ENCODE peak calls at places on chromosomes 16 and 17, in six cellular contexts. R is mesendoderm, E is AML-193, U is NCI-H226, L is left cardiac atrium, K is head of caudate nucleus. H is an unnamed sample.

GRCh38 chr16:74896389-74897370 is 88.2 kb downstream of the WDR59 start:
- DNase-seq in R (no peak), E (no peak), U (peak), L (no peak), K (no peak), H (no peak)

GRCh38 chr17:18946536-18946935 is 5.4 kb upstream of the SLC5A10 start:
- DNase-seq in R (peak), E (no peak), U (peak), L (no peak), K (no peak), H (no peak)

GRCh38 chr17:6568186-6568758 is 11.9 kb upstream of the PITPNM3 start:
- DNase-seq in R (no peak), E (no peak), U (no peak), L (no peak), K (no peak), H (no peak)

GRCh38 chr17:56300191-56300590 is 146.9 kb downstream of the ANKFN1 start:
- DNase-seq in R (no peak), E (no peak), U (no peak), L (no peak), K (no peak), H (no peak)

GRCh38 chr17:82552580-82552979 is 33.0 kb downstream of the FOXK2 start:
- DNase-seq in R (no peak), E (no peak), U (no peak), L (no peak), K (no peak), H (no peak)

GRCh38 chr16:1037934-1038257 is 34.7 kb upstream of the SSTR5 start:
- DNase-seq in R (no peak), E (no peak), U (no peak), L (no peak), K (no peak), H (no peak)

GRCh38 chr16:70649300-70649699 is 2.9 kb downstream of the IL34 start:
- DNase-seq in R (no peak), E (no peak), U (no peak), L (no peak), K (no peak), H (no peak)

GRCh38 chr17:39450051-39450450 is 1.0 kb downstream of the MED1 start:
- DNase-seq in R (peak), E (no peak), U (no peak), L (no peak), K (no peak), H (no peak)

GRCh38 chr16:75078886-75079285 is 37.7 kb downstream of the LDHD start:
- DNase-seq in R (no peak), E (no peak), U (no peak), L (no peak), K (no peak), H (no peak)

GRCh38 chr17:81520021-81520894 is 7.7 kb upstream of the ACTG1 start:
- DNase-seq in R (no peak), E (no peak), U (no peak), L (no peak), K (no peak), H (peak)

GRCh38 chr16:49603956-49604355 is 230.4 kb downstream of the C16orf78 start:
- DNase-seq in R (no peak), E (no peak), U (no peak), L (no peak), K (no peak), H (no peak)

GRCh38 chr16:69620564-69620963 is 54.8 kb downstream of the NFAT5 start:
- DNase-seq in R (no peak), E (no peak), U (no peak), L (no peak), K (no peak), H (no peak)

GRCh38 chr17:41061969-41062368 is 2.1 kb upstream of the KRTAP2-3 start:
- DNase-seq in R (peak), E (no peak), U (peak), L (no peak), K (no peak), H (no peak)

GRCh38 chr17:36844013-36844412 is 93.3 kb upstream of the LHX1 start:
- DNase-seq in R (no peak), E (no peak), U (no peak), L (no peak), K (no peak), H (no peak)

GRCh38 chr17:38554430-38555350 is 51.1 kb downstream of the SRCIN1 start:
- DNase-seq in R (no peak), E (no peak), U (peak), L (no peak), K (no peak), H (no peak)

GRCh38 chr17:34447406-34447805 is 84.4 kb upstream of the CCL1 start:
- DNase-seq in R (no peak), E (no peak), U (no peak), L (no peak), K (no peak), H (no peak)

H was measured in CD14-positive monocyte.